ENCODE peak calls at places on chromosomes 13 and 19, in ten cellular contexts. M, Z, T, Y, D, U, J, V, I and F are unnamed samples.

GRCh38 chr19:1941146-1942077 is at the start of gene CSNK1G2:
- DNase-seq in T (no peak), Z (no peak), Y (no peak), D (no peak), M (peak; percentile 37), J (no peak), I (no peak), V (peak; percentile 90), U (no peak), F (no peak)

GRCh38 chr13:63651394-63651793 is 2235.7 kb upstream of the PCDH20 start:
- DNase-seq in J (no peak), U (no peak), V (no peak), D (no peak), M (no peak), T (no peak), Y (no peak), Z (no peak), I (no peak), F (no peak)

GRCh38 chr13:19184176-19184575 is 2.6 kb upstream of the TUBA3C start:
- DNase-seq in Y (no peak), M (no peak), I (no peak), U (peak; percentile 40), T (no peak), V (no peak), J (no peak), Z (peak; percentile 9), D (no peak), F (no peak)

GRCh38 chr19:10861118-10861651 is 10.2 kb upstream of the CARM1 start:
- DNase-seq in Y (no peak), U (no peak), T (peak; percentile 52), M (peak; percentile 60), D (no peak), I (no peak), Z (peak; percentile 58), V (no peak), J (no peak), F (no peak)

GRCh38 chr13:50485979-50486935 is 357.2 kb downstream of the DLEU7 start:
- DNase-seq in T (no peak), V (no peak), Y (peak; percentile 57), D (no peak), I (no peak), Z (no peak), J (no peak), M (peak; percentile 68), U (no peak), F (no peak)

GRCh38 chr19:29623726-29624488 is 17.8 kb downstream of the POP4 start:
- DNase-seq in U (no peak), Z (no peak), Y (no peak), V (peak; percentile 79), I (no peak), M (no peak), T (no peak), J (no peak), D (no peak), F (no peak)

GRCh38 chr13:22161871-22162270 is 491.0 kb downstream of the FGF9 start:
- DNase-seq in T (no peak), Z (no peak), U (no peak), V (no peak), J (no peak), I (no peak), M (no peak), Y (no peak), D (no peak), F (no peak)

GRCh38 chr19:1811472-1811894 is 593 bp downstream of the ATP8B3 start:
- DNase-seq in J (no peak), I (peak; percentile 58), Z (peak; percentile 83), Y (peak; percentile 16), V (peak; percentile 86), T (peak; percentile 95), M (peak; percentile 86), U (peak; percentile 86), D (peak; percentile 41), F (peak; percentile 93)

GRCh38 chr19:49814010-49814409 is 918 bp upstream of the FUZ start:
- DNase-seq in U (no peak), D (no peak), J (no peak), V (no peak), I (no peak), T (peak; percentile 42), Z (no peak), Y (no peak), M (peak; percentile 55), F (no peak)

GRCh38 chr13:26465954-26466353 is 91.5 kb upstream of the WASF3 start:
- DNase-seq in D (no peak), J (no peak), Z (no peak), M (no peak), V (no peak), U (peak; percentile 50), Y (no peak), T (no peak), I (no peak), F (no peak)

GRCh38 chr19:53881482-53882390 is at the start of gene PRKCG:
- DNase-seq in I (no peak), T (peak; percentile 52), M (peak; percentile 45), Z (peak; percentile 60), U (no peak), J (no peak), Y (no peak), D (peak; percentile 29), V (peak; percentile 90), F (no peak)

GRCh38 chr13:44364019-44364418 is 9.6 kb upstream of the SERP2 start:
- DNase-seq in U (no peak), D (peak; percentile 24), V (no peak), Y (no peak), T (no peak), J (no peak), Z (no peak), I (no peak), M (no peak), F (no peak)

GRCh38 chr19:13079542-13079986 is 23.1 kb downstream of the LYL1 start:
- DNase-seq in U (no peak), M (peak; percentile 62), I (no peak), Y (peak; percentile 80), J (no peak), V (no peak), D (no peak), Z (peak; percentile 77), T (no peak), F (no peak)

GRCh38 chr13:45482571-45483173 is 17.9 kb downstream of the COG3 start:
- DNase-seq in Y (peak; percentile 47), Z (no peak), T (peak; percentile 35), M (peak; percentile 67), V (no peak), D (no peak), I (no peak), J (no peak), U (no peak), F (no peak)
- H3K4me3 ChIP-seq in Y (no peak overlapping the region), Z (no peak overlapping the region), T (peak overlapping the region; percentile 13), M (peak overlapping the region; percentile 35), V (no peak overlapping the region), D (no peak overlapping the region), I (no peak overlapping the region), J (no peak overlapping the region), U (no peak overlapping the region), F (no peak overlapping the region)

DNA sequence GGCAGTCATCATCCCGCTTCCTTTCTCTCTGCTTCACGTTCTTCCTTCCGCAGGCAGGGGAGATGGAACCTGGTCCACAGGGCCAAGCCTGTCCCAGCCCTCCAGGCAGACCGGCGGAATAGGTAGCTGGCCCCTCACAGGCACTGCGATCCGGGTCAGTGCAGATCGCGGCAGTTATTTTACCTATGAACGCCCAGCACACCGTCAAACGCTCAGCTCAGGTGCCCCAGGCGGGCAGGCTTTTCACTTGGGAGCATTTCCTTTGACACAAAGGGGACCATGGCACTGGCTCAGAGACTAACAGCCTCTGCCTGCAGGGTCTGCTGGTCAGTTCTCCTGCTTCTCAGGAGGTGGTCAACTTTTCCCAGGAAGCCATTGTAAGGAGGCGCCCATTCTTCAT is 97.0 kb upstream of the ZNF98 start:
- DNase-seq in J (no peak), D (no peak), Y (no peak), V (peak; percentile 53), Z (no peak), U (no peak), I (no peak), M (no peak), T (no peak), F (no peak)
- H3K9me3 ChIP-seq in J (no peaks in the 10 kb centered on the region), D (peaks cover 29% of the 10 kb centered on the region), Y (no peaks in the 10 kb centered on the region), V (peaks cover 56% of the 10 kb centered on the region), Z (no peaks in the 10 kb centered on the region), U (no peaks in the 10 kb centered on the region), I (no peaks in the 10 kb centered on the region), M (no peaks in the 10 kb centered on the region), T (no peaks in the 10 kb centered on the region), F (peaks cover 6% of the 10 kb centered on the region)

GRCh38 chr13:45849408-45849807 is 2.1 kb downstream of the SIAH3 start:
- DNase-seq in I (no peak), Y (no peak), U (no peak), M (no peak), D (no peak), J (no peak), V (no peak), T (no peak), Z (no peak), F (no peak)

GRCh38 chr13:45847554-45848224 is 3.9 kb downstream of the SIAH3 start:
- DNase-seq in D (peak; percentile 29), Z (peak; percentile 26), V (no peak), J (no peak), I (no peak), T (no peak), Y (no peak), M (no peak), U (no peak), F (no peak)

GRCh38 chr13:45851171-45851889 is at the start of gene SIAH3:
- DNase-seq in I (no peak), V (no peak), J (no peak), D (no peak), U (no peak), T (no peak), Z (no peak), M (peak; percentile 20), Y (peak; percentile 21), F (no peak)

GRCh38 chr13:45846681-45847080 is 4.9 kb downstream of the SIAH3 start:
- DNase-seq in Z (no peak), D (no peak), U (no peak), Y (no peak), T (no peak), J (no peak), I (no peak), M (no peak), V (no peak), F (no peak)

DNA sequence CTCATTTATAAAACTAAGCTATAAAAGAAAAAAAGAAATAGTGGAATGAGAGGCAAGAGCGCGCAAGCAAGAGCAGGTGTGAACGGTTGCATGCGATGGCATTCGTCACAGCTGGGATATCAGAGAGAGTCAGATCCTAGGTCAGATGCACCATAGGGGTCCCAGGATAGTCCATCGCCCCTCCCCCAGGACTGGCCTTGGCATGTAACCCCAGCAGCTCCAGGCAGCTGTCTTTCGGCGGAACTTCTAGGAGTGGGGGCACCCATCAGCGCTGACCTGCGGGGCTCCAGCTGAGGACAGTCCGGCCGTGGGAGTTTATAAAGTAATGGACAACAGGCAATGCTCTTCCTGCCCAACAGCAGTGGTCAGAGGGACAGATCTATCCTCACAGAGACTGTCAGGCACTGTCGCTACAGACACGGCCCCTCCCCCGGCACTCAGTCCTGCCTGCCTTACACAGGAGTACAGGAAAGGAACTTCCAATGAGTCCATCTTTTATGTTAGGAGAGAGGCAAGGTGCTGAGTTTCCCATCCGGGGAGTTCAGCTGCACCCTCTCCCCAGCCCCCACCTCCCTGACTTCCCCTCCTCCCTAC is 1.4 kb downstream of the SIAH3 start:
- DNase-seq in U (no peak), D (no peak), J (no peak), Z (no peak), M (no peak), T (no peak), Y (no peak), I (no peak), V (no peak), F (no peak)
- H3K4me3 ChIP-seq in U (peak overlapping the region; percentile 28), D (peak overlapping the region; percentile 58), J (peak overlapping the region; percentile 37), Z (peak overlapping the region; percentile 44), M (no peak overlapping the region), T (no peak overlapping the region), Y (no peak overlapping the region), I (peak overlapping the region; percentile 56), V (peak overlapping the region; percentile 7), F (peak overlapping the region; percentile 45)

GRCh38 chr13:49295231-49295630 is 47.5 kb downstream of the CDADC1 start:
- DNase-seq in Y (peak; percentile 31), T (no peak), U (no peak), I (no peak), M (no peak), D (no peak), Z (no peak), J (no peak), V (no peak), F (no peak)
- H3K9me3 ChIP-seq in Y (no peaks in the 10 kb centered on the region), T (no peaks in the 10 kb centered on the region), U (no peaks in the 10 kb centered on the region), I (no peaks in the 10 kb centered on the region), M (no peaks in the 10 kb centered on the region), D (no peaks in the 10 kb centered on the region), Z (no peaks in the 10 kb centered on the region), J (no peaks in the 10 kb centered on the region), V (no peaks in the 10 kb centered on the region), F (no peaks in the 10 kb centered on the region)